ENCODE peak calls at places on chromosomes 13 and 19, in six cellular contexts. Y, V, C, X, O and W are unnamed samples.

GRCh38 chr19:51542699-51543098 is 11.2 kb upstream of the SIGLEC6 start:
- DNase-seq in Y (no peak), C (no peak), X (no peak), V (no peak), O (no peak), W (no peak)

GRCh38 chr19:41987141-41987860 is 6.7 kb downstream of the ATP1A3 start:
- DNase-seq in V (no peak), Y (no peak), X (no peak), O (no peak), C (no peak), W (no peak)

GRCh38 chr19:33289261-33289660 is 13.1 kb downstream of the CEBPA start:
- DNase-seq in X (no peak), V (no peak), Y (no peak), C (no peak), O (no peak), W (no peak)

GRCh38 chr13:112818040-112818697 is 128.3 kb downstream of the ATP11A start:
- DNase-seq in V (no peak), Y (no peak), O (no peak), C (no peak), X (no peak), W (no peak)

GRCh38 chr13:111943229-111943795 is 123.6 kb upstream of the SOX1 start:
- DNase-seq in X (no peak), V (no peak), O (no peak), C (no peak), Y (no peak), W (no peak)

GRCh38 chr13:94063096-94063495 is 416.4 kb downstream of the DCT start:
- DNase-seq in V (peak; percentile 61), O (no peak), C (peak; percentile 63), Y (no peak), X (no peak), W (peak; percentile 16)

GRCh38 chr13:33242984-33243617 is 42.5 kb downstream of the STARD13 start:
- DNase-seq in O (no peak), X (no peak), V (no peak), C (no peak), Y (no peak), W (no peak)

GRCh38 chr19:56671613-56671994 is at the start of gene ZNF835:
- DNase-seq in V (peak; percentile 53), O (no peak), Y (peak; percentile 4), X (peak; percentile 93), C (peak; percentile 50), W (peak; percentile 90)

GRCh38 chr13:27359203-27359821 is 65.1 kb upstream of the GTF3A start:
- DNase-seq in Y (peak; percentile 47), X (peak; percentile 67), C (peak; percentile 83), V (peak; percentile 77), O (peak; percentile 63), W (peak; percentile 86)

GRCh38 chr19:45200614-45201013 is 22.0 kb downstream of the BLOC1S3 start:
- DNase-seq in V (peak; percentile 43), O (peak; percentile 43), Y (peak; percentile 51), X (no peak), C (peak; percentile 55), W (peak; percentile 41)

GRCh38 chr13:105603283-105603682 is 932.2 kb downstream of the EFNB2 start:
- DNase-seq in X (no peak), Y (no peak), O (no peak), C (no peak), V (no peak), W (no peak)

GRCh38 chr13:44368062-44368591 is 5.5 kb upstream of the SERP2 start:
- DNase-seq in X (no peak), V (no peak), O (no peak), Y (no peak), C (peak; percentile 59), W (no peak)

GRCh38 chr19:50377051-50377441 is 789 bp downstream of the NR1H2 start:
- DNase-seq in X (peak; percentile 51), V (peak; percentile 16), Y (no peak), C (peak; percentile 36), O (no peak), W (no peak)

GRCh38 chr19:38233740-38234251 is 9.8 kb upstream of the DPF1 start:
- DNase-seq in V (peak; percentile 79), O (peak; percentile 94), Y (peak; percentile 40), X (peak; percentile 60), C (peak; percentile 77), W (peak; percentile 82)

GRCh38 chr19:47143322-47144073 is 12.9 kb downstream of the SAE1 start:
- DNase-seq in Y (no peak), O (no peak), V (no peak), X (no peak), C (no peak), W (peak; percentile 39)

GRCh38 chr19:50975766-50976165 is 6.4 kb upstream of the KLK6 start:
- DNase-seq in V (no peak), Y (no peak), O (no peak), C (no peak), X (no peak), W (no peak)

GRCh38 chr13:41544824-41545707 is 87.7 kb downstream of the RGCC start:
- DNase-seq in O (no peak), V (peak; percentile 24), C (peak; percentile 61), Y (no peak), X (no peak), W (peak; percentile 80)

GRCh38 chr19:23055946-23056345 is 53.0 kb upstream of the ZNF728 start:
- DNase-seq in X (no peak), O (no peak), V (no peak), Y (no peak), C (no peak), W (no peak)

GRCh38 chr19:36771275-36772231 is 1.1 kb downstream of the ZNF850 start:
- DNase-seq in X (peak; percentile 68), C (peak; percentile 92), V (peak; percentile 92), O (peak; percentile 1), Y (peak; percentile 95), W (peak; percentile 93)

GRCh38 chr19:35247526-35248309 is 1.1 kb upstream of the LSR start:
- DNase-seq in O (no peak), X (no peak), C (no peak), V (no peak), Y (no peak), W (no peak)

GRCh38 chr13:98143601-98144500 is 957 bp downstream of the FARP1 start:
- DNase-seq in X (peak; percentile 31), Y (peak; percentile 2), O (peak; percentile 18), V (peak; percentile 53), C (peak; percentile 76), W (peak; percentile 54)

GRCh38 chr19:47369923-47370625 is 21.0 kb downstream of the DHX34 start:
- DNase-seq in O (no peak), V (peak; percentile 82), Y (no peak), X (no peak), C (peak; percentile 85), W (peak; percentile 68)

GRCh38 chr13:80312967-80313366 is 28.0 kb downstream of the SPRY2 start:
- DNase-seq in O (no peak), V (peak; percentile 35), X (no peak), C (no peak), Y (no peak), W (peak; percentile 16)

GRCh38 chr19:33545209-33545981 is 23.8 kb upstream of the PEPD start:
- DNase-seq in V (no peak), X (no peak), O (no peak), Y (no peak), C (no peak), W (no peak)

GRCh38 chr19:40717880-40718773 is 1.2 kb downstream of the ITPKC start:
- DNase-seq in Y (peak; percentile 32), C (peak; percentile 78), O (no peak), X (peak; percentile 48), V (peak; percentile 37), W (peak; percentile 16)

GRCh38 chr13:43991773-43992201 is 112.1 kb downstream of the LACC1 start:
- DNase-seq in Y (no peak), C (no peak), O (no peak), X (no peak), V (no peak), W (no peak)

GRCh38 chr13:106468207-106468606 is 67.3 kb downstream of the EFNB2 start:
- DNase-seq in O (no peak), V (no peak), C (no peak), X (no peak), Y (no peak), W (peak; percentile 52)

GRCh38 chr13:78998736-78999135 is 339.8 kb upstream of the OBI1 start:
- DNase-seq in C (no peak), X (no peak), O (no peak), Y (no peak), V (no peak), W (no peak)

GRCh38 chr19:55696301-55697068 is 21.5 kb downstream of the EPN1 start:
- DNase-seq in O (no peak), X (no peak), V (no peak), C (no peak), Y (no peak), W (no peak)

GRCh38 chr19:54189020-54189667 is at the start of gene MBOAT7:
- DNase-seq in V (no peak), O (no peak), C (no peak), X (no peak), Y (no peak), W (no peak)

GRCh38 chr19:44765949-44766335 is 11.7 kb upstream of the CBLC start:
- DNase-seq in Y (no peak), C (no peak), O (no peak), V (no peak), X (no peak), W (no peak)

GRCh38 chr19:42081584-42082258 is 5.8 kb downstream of the ZNF574 start:
- DNase-seq in O (no peak), V (peak; percentile 64), X (no peak), Y (peak; percentile 55), C (peak; percentile 76), W (peak; percentile 63)